ENCODE peak calls at places on chromosomes 5 and 9, in five cellular contexts. J is H9, Q is hepatocyte, T is DND-41, K is mammary epithelial cell. P is an unnamed sample. For H4K20me1 and H3K4me1, the result is how much of the 10 kb centered on the place peaks cover.

GRCh38 chr9:3857673-3858072 is 331.9 kb upstream of the RFX3 start:
- DNase-seq in Q (no peak), J (no peak), T (no peak), K (peak), P (peak)

GRCh38 chr9:136977223-136978072 is at the start of gene PTGDS:
- DNase-seq in Q (no peak), J (no peak), T (no peak), K (no peak), P (no peak)

GRCh38 chr5:83742089-83742488 is 21.4 kb upstream of the HAPLN1 start:
- DNase-seq in K (no peak), Q (no peak), J (no peak), T (no peak), P (no peak)

GRCh38 chr5:126483156-126483555 is 59.9 kb downstream of the GRAMD2B start:
- DNase-seq in T (no peak), J (no peak), K (peak), Q (no peak), P (peak)

GRCh38 chr5:180090769-180091546 is 19.4 kb upstream of the RNF130 start:
- DNase-seq in T (no peak), J (peak), K (peak), Q (peak), P (peak)

GRCh38 chr9:112997236-112997941 is 14.6 kb downstream of the ZNF883 start:
- DNase-seq in Q (no peak), T (no peak), K (no peak), J (no peak), P (no peak)

GRCh38 chr5:135377751-135378680 is 21.0 kb downstream of the MACROH2A1 start:
- DNase-seq in T (no peak), K (peak), J (no peak), Q (no peak), P (no peak)

GRCh38 chr5:159609359-159609758 is 279.1 kb upstream of the IL12B start:
- DNase-seq in T (no peak), Q (no peak), J (no peak), K (no peak), P (peak)

GRCh38 chr9:72809586-72809985 is 143.3 kb downstream of the ALDH1A1 start:
- DNase-seq in J (no peak), Q (no peak), K (no peak), T (no peak), P (no peak)

GRCh38 chr9:18269561-18269960 is 204.4 kb upstream of the ADAMTSL1 start:
- DNase-seq in J (no peak), Q (no peak), T (no peak), K (no peak), P (peak)

GRCh38 chr5:173327948-173328895 is at the start of gene STC2:
- DNase-seq in J (peak), T (no peak), Q (peak), K (peak), P (peak)

GRCh38 chr5:173325091-173325698 is 3.0 kb downstream of the STC2 start:
- DNase-seq in K (no peak), T (no peak), Q (no peak), J (no peak), P (no peak)

GRCh38 chr5:173328896-173329369 is 719 bp upstream of the STC2 start:
- DNase-seq in T (no peak), Q (peak), K (peak), J (peak), P (peak)

GRCh38 chr5:173326501-173326960 is 1.7 kb downstream of the STC2 start:
- DNase-seq in K (no peak), T (no peak), J (no peak), Q (no peak), P (peak)

GRCh38 chr5:173327084-173327947 is 898 bp downstream of the STC2 start:
- DNase-seq in T (no peak), J (no peak), K (peak), Q (peak), P (peak)
- H4K20me1 ChIP-seq in T (under half), J (under half), K (under half), Q (under half), P (under half)

GRCh38 chr5:66621146-66621545 is 25.0 kb downstream of the MAST4 start:
- DNase-seq in T (no peak), K (no peak), J (no peak), Q (no peak), P (no peak)
- H3K4me1 ChIP-seq in T (half or more), K (under half), J (under half), Q (under half), P (under half)

GRCh38 chr5:1511651-1512540 is 11.9 kb downstream of the LPCAT1 start:
- DNase-seq in Q (no peak), T (peak), K (peak), J (peak), P (peak)

GRCh38 chr5:1513326-1514026 is 10.3 kb downstream of the LPCAT1 start:
- DNase-seq in T (no peak), Q (no peak), K (no peak), J (peak), P (no peak)

GRCh38 chr5:1511037-1511436 is 12.7 kb downstream of the LPCAT1 start:
- DNase-seq in T (peak), Q (no peak), K (no peak), J (peak), P (no peak)

GRCh38 chr5:1514027-1514818 is 9.5 kb downstream of the LPCAT1 start:
- DNase-seq in Q (no peak), K (no peak), J (peak), T (peak), P (no peak)

DNA sequence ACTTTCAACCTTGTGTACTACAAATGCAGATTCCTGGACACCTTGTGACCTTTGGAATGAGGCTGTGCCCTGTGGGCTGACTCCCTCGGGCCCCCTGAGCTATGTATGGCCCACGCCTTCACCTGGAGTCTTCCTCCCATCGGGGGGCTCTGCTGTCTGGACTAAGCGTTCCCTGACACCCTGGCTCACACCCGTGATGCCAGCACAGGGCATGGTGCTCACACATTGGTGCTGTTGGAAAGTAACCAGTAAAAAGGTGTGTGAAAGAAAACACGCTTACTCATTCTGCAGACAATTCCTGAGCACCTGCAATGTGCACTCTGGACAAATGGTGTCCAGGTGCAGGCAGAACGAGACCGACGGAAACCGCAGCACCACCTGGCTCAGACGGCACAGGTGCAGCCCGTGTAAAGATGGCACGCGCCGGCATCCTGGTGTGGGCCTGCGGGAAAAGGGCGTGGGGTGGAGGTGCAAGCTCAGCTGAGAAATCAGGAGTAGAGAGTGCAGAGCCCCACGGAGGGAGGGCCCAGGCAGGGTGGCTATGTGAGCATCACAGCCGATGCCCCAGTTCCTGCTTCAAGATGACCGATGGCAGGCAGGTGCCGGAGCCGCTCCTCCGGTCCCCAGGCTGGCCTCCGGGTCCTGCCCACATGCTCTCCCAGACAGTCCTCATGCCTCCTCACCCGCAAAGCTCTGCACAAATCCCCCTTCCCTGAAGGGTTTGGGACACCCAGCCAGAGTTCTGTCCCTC is 11.0 kb downstream of the LPCAT1 start:
- DNase-seq in T (peak), Q (no peak), J (peak), K (no peak), P (no peak)
- H4K20me1 ChIP-seq in T (half or more), Q (under half), J (under half), K (under half), P (under half)

GRCh38 chr9:14320272-14321245 is 6.6 kb upstream of the NFIB start:
- DNase-seq in J (no peak), Q (no peak), K (peak), T (no peak), P (peak)

GRCh38 chr9:14323969-14324366 is 10.0 kb upstream of the NFIB start:
- DNase-seq in Q (no peak), J (no peak), T (no peak), K (no peak), P (no peak)

GRCh38 chr9:14323083-14323968 is 9.4 kb upstream of the NFIB start:
- DNase-seq in J (no peak), T (no peak), K (peak), Q (no peak), P (no peak)

GRCh38 chr9:14322211-14323082 is 8.5 kb upstream of the NFIB start:
- DNase-seq in K (peak), Q (peak), J (peak), T (peak), P (peak)

GRCh38 chr9:14321517-14322125 is 7.7 kb upstream of the NFIB start:
- DNase-seq in J (no peak), T (no peak), K (no peak), Q (no peak), P (peak)
- H3K4me1 ChIP-seq in J (under half), T (under half), K (half or more), Q (under half), P (under half)

DNA sequence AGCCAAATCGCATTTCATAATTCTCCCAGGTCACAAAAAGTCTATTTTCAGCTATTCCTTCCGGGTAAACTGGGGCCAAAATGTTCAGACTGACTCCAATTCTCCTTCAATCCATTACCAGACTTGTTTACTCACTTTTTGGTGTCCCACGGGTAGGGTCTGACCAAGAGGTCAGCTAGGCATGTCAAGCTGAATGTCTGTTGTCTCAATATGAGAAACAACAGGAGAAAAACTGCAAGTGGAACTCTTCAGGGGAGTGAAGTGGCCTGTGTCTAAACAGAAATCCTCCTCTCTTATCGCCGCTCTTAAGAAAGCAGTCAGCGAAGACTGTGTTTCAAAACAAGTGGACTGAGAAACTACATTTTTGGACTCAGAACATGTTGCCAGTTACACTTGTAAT is 171.2 kb downstream of the APBA1 start:
- DNase-seq in T (no peak), Q (no peak), K (no peak), J (no peak), P (no peak)
- H4K20me1 ChIP-seq in T (under half), Q (under half), K (under half), J (under half), P (under half)